ENCODE peak calls at places on chromosomes 5 and 9, in eight cellular contexts. One of them, this sample, is unnamed.

GRCh38 chr5:108461628-108462367 is 79.9 kb upstream of the FBXL17 start:
- DNase-seq in astrocyte of the spinal cord: peak
- DNase-seq in upper lobe of left lung: no peak
- DNase-seq in spleen: no peak
- DNase-seq in fibroblast of pulmonary artery: peak
- DNase-seq in PC-3: peak
- DNase-seq in neural crest cell: no peak
- DNase-seq in nephron progenitor cell: no peak
- DNase-seq in this sample: no peak

GRCh38 chr9:135661801-135662560 is 1.1 kb upstream of the LCN9 start:
- DNase-seq in neural crest cell: no peak
- DNase-seq in spleen: peak
- DNase-seq in PC-3: no peak
- DNase-seq in astrocyte of the spinal cord: no peak
- DNase-seq in upper lobe of left lung: peak
- DNase-seq in nephron progenitor cell: peak
- DNase-seq in fibroblast of pulmonary artery: peak
- DNase-seq in this sample: no peak

GRCh38 chr9:91858670-91859030 is 91.4 kb downstream of the ROR2 start:
- DNase-seq in PC-3: no peak
- DNase-seq in fibroblast of pulmonary artery: no peak
- DNase-seq in astrocyte of the spinal cord: no peak
- DNase-seq in spleen: peak
- DNase-seq in neural crest cell: no peak
- DNase-seq in nephron progenitor cell: no peak
- DNase-seq in upper lobe of left lung: no peak
- DNase-seq in this sample: no peak

GRCh38 chr5:127041571-127041970 is 11.2 kb upstream of the MARCHF3 start:
- DNase-seq in upper lobe of left lung: no peak
- DNase-seq in fibroblast of pulmonary artery: peak
- DNase-seq in nephron progenitor cell: no peak
- DNase-seq in spleen: no peak
- DNase-seq in neural crest cell: no peak
- DNase-seq in PC-3: peak
- DNase-seq in astrocyte of the spinal cord: peak
- DNase-seq in this sample: no peak

GRCh38 chr5:98770158-98770910 is 3.1 kb upstream of the RGMB start:
- DNase-seq in upper lobe of left lung: peak
- DNase-seq in neural crest cell: no peak
- DNase-seq in astrocyte of the spinal cord: peak
- DNase-seq in fibroblast of pulmonary artery: peak
- DNase-seq in spleen: peak
- DNase-seq in PC-3: peak
- DNase-seq in nephron progenitor cell: peak
- DNase-seq in this sample: no peak

GRCh38 chr5:17196024-17196423 is 21.4 kb upstream of the BASP1 start:
- DNase-seq in astrocyte of the spinal cord: no peak
- DNase-seq in neural crest cell: no peak
- DNase-seq in PC-3: no peak
- DNase-seq in nephron progenitor cell: no peak
- DNase-seq in upper lobe of left lung: no peak
- DNase-seq in fibroblast of pulmonary artery: no peak
- DNase-seq in spleen: no peak
- DNase-seq in this sample: no peak

GRCh38 chr9:114737118-114737517 is 55.1 kb upstream of the TEX48 start:
- DNase-seq in fibroblast of pulmonary artery: no peak
- DNase-seq in spleen: no peak
- DNase-seq in upper lobe of left lung: no peak
- DNase-seq in neural crest cell: no peak
- DNase-seq in astrocyte of the spinal cord: no peak
- DNase-seq in PC-3: peak
- DNase-seq in nephron progenitor cell: no peak
- DNase-seq in this sample: no peak

GRCh38 chr9:131394464-131395026 is 659 bp downstream of the PRRC2B start:
- DNase-seq in spleen: peak
- DNase-seq in nephron progenitor cell: peak
- DNase-seq in fibroblast of pulmonary artery: peak
- DNase-seq in upper lobe of left lung: peak
- DNase-seq in PC-3: no peak
- DNase-seq in astrocyte of the spinal cord: no peak
- DNase-seq in neural crest cell: no peak
- DNase-seq in this sample: no peak

GRCh38 chr5:88158056-88158455 is 110.6 kb downstream of the TMEM161B start:
- DNase-seq in fibroblast of pulmonary artery: no peak
- DNase-seq in upper lobe of left lung: no peak
- DNase-seq in spleen: no peak
- DNase-seq in nephron progenitor cell: no peak
- DNase-seq in PC-3: no peak
- DNase-seq in neural crest cell: no peak
- DNase-seq in astrocyte of the spinal cord: no peak
- DNase-seq in this sample: no peak

GRCh38 chr5:178417391-178417811 is 172.8 kb downstream of the COL23A1 start:
- DNase-seq in astrocyte of the spinal cord: no peak
- DNase-seq in nephron progenitor cell: no peak
- DNase-seq in upper lobe of left lung: no peak
- DNase-seq in PC-3: no peak
- DNase-seq in fibroblast of pulmonary artery: no peak
- DNase-seq in neural crest cell: no peak
- DNase-seq in spleen: no peak
- DNase-seq in this sample: no peak

GRCh38 chr9:83622814-83623633 is at the start of gene IDNK:
- DNase-seq in spleen: peak
- DNase-seq in fibroblast of pulmonary artery: peak
- DNase-seq in nephron progenitor cell: peak
- DNase-seq in upper lobe of left lung: peak
- DNase-seq in PC-3: peak
- DNase-seq in neural crest cell: peak
- DNase-seq in astrocyte of the spinal cord: peak
- DNase-seq in this sample: peak

GRCh38 chr9:29100762-29101161 is 1527.5 kb upstream of the C9orf72 start:
- DNase-seq in spleen: no peak
- DNase-seq in upper lobe of left lung: no peak
- DNase-seq in PC-3: no peak
- DNase-seq in astrocyte of the spinal cord: no peak
- DNase-seq in neural crest cell: no peak
- DNase-seq in fibroblast of pulmonary artery: no peak
- DNase-seq in nephron progenitor cell: no peak
- DNase-seq in this sample: no peak
- TF ChIP-seq CTCF in spleen: no peak
- TF ChIP-seq CTCF in upper lobe of left lung: no peak
- TF ChIP-seq CTCF in PC-3: no peak
- TF ChIP-seq CTCF in astrocyte of the spinal cord: no peak
- TF ChIP-seq CTCF in neural crest cell: no peak
- TF ChIP-seq CTCF in fibroblast of pulmonary artery: no peak
- TF ChIP-seq CTCF in nephron progenitor cell: no peak
- TF ChIP-seq CTCF in this sample: no peak

GRCh38 chr9:122159026-122159924 is at the start of the genes MORN5 and NDUFA8:
- DNase-seq in spleen: peak
- DNase-seq in astrocyte of the spinal cord: peak
- DNase-seq in upper lobe of left lung: peak
- DNase-seq in neural crest cell: peak
- DNase-seq in nephron progenitor cell: peak
- DNase-seq in PC-3: peak
- DNase-seq in fibroblast of pulmonary artery: peak
- DNase-seq in this sample: peak
- TF ChIP-seq CTCF in spleen: peak
- TF ChIP-seq CTCF in astrocyte of the spinal cord: no peak
- TF ChIP-seq CTCF in upper lobe of left lung: peak
- TF ChIP-seq CTCF in neural crest cell: no peak
- TF ChIP-seq CTCF in nephron progenitor cell: no peak
- TF ChIP-seq CTCF in PC-3: no peak
- TF ChIP-seq CTCF in fibroblast of pulmonary artery: no peak
- TF ChIP-seq CTCF in this sample: peak

DNA sequence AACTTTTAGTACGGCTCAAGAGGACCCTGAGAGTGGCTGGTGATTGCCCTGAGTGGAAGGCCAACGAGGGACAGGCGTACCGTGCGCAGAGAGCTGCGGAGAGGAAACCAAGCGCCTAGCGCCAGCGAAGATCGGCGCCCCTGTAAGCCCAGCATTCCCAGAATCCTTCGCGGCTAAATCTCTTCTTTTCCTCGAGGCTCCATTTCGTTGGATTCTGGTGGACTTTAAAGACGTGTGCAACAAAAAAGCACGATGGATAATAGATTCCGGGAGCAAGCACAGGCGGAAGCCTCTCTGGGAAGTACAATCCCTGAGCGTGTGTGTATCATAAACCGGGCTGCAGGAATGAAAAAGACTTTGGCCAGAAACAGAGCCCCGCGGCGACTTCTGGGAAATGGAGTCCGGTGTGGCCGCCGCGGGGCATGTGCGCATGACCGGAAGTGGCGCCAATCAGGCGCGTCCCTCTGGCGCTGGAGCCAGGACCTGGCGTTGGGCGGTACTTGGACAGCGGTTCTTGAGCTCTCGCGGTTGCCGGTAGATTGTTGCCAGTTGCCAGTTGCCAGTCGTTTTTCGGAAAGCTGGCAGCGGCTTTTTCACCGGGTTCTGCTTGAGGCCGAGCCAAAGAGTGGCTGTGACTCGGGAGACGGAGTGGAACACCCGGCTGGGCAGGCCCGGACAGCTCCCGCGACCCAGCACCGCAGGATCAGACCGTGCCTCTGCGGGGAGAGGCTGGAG is at the start of gene ZNF79:
- DNase-seq in astrocyte of the spinal cord: peak
- DNase-seq in PC-3: peak
- DNase-seq in upper lobe of left lung: peak
- DNase-seq in neural crest cell: peak
- DNase-seq in nephron progenitor cell: peak
- DNase-seq in spleen: peak
- DNase-seq in fibroblast of pulmonary artery: peak
- DNase-seq in this sample: peak
- TF ChIP-seq CTCF in astrocyte of the spinal cord: no peak
- TF ChIP-seq CTCF in PC-3: no peak
- TF ChIP-seq CTCF in upper lobe of left lung: no peak
- TF ChIP-seq CTCF in neural crest cell: peak
- TF ChIP-seq CTCF in nephron progenitor cell: no peak
- TF ChIP-seq CTCF in spleen: peak
- TF ChIP-seq CTCF in fibroblast of pulmonary artery: no peak
- TF ChIP-seq CTCF in this sample: no peak

GRCh38 chr5:136080483-136081180 is 51.8 kb downstream of the TGFBI start:
- DNase-seq in upper lobe of left lung: peak
- DNase-seq in spleen: peak
- DNase-seq in astrocyte of the spinal cord: peak
- DNase-seq in fibroblast of pulmonary artery: peak
- DNase-seq in nephron progenitor cell: peak
- DNase-seq in PC-3: no peak
- DNase-seq in neural crest cell: no peak
- DNase-seq in this sample: peak
- TF ChIP-seq CTCF in upper lobe of left lung: no peak
- TF ChIP-seq CTCF in spleen: no peak
- TF ChIP-seq CTCF in astrocyte of the spinal cord: no peak
- TF ChIP-seq CTCF in fibroblast of pulmonary artery: no peak
- TF ChIP-seq CTCF in nephron progenitor cell: no peak
- TF ChIP-seq CTCF in PC-3: no peak
- TF ChIP-seq CTCF in neural crest cell: no peak
- TF ChIP-seq CTCF in this sample: no peak

DNA sequence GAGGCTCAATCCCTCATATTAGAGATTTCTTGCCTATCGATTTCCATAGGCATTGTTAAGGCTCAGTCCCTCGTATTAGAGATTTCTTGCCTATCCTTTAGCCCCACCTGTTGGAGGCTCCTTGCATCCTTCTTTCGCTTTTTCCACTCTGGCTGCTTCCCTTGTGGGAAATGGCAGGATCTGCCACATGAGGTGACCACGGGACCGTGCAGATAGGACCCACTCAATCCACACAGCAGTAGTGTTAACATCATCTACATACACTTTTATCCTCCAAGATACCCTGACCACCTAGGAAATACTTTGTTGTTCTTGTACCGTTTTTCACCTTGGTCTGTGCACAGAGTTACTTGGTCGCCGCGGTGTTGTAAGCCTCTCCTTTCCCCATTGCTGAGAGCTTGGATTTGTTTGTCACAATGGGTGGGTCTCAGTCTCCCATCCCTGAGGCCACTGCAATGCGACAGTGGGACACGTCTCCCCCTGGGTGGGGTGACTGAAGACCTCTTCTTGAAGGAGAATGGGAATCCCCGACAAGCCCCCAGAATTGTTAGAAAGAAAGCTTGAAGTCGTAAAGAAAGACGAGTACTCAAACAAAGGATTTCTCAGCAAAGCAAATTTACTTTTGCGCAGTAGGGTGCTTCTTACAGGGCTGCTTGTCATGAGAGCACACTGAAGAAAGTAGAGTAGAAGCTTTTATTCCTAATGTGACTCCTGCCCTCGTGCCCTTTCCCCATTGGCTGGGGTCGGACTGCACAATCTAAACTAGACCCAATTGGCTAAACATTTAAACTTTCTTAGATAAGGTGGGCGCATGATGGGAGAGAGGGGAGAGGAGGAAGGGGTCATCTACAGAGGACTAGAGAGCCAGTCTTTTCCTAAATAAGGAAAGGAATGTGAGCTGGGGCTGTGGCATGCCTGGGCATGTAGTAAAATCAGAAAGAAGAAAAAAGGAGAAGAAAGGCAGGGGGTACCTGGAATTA is 19.8 kb downstream of the IFT74 start:
- DNase-seq in astrocyte of the spinal cord: peak
- DNase-seq in upper lobe of left lung: no peak
- DNase-seq in spleen: no peak
- DNase-seq in neural crest cell: peak
- DNase-seq in PC-3: peak
- DNase-seq in fibroblast of pulmonary artery: peak
- DNase-seq in nephron progenitor cell: peak
- DNase-seq in this sample: no peak
- TF ChIP-seq CTCF in astrocyte of the spinal cord: peak
- TF ChIP-seq CTCF in upper lobe of left lung: peak
- TF ChIP-seq CTCF in spleen: peak
- TF ChIP-seq CTCF in neural crest cell: peak
- TF ChIP-seq CTCF in PC-3: peak
- TF ChIP-seq CTCF in fibroblast of pulmonary artery: peak
- TF ChIP-seq CTCF in nephron progenitor cell: peak
- TF ChIP-seq CTCF in this sample: peak

GRCh38 chr5:169648725-169649124 is 11.7 kb downstream of the DOCK2 start:
- DNase-seq in neural crest cell: no peak
- DNase-seq in astrocyte of the spinal cord: peak
- DNase-seq in spleen: no peak
- DNase-seq in fibroblast of pulmonary artery: peak
- DNase-seq in PC-3: no peak
- DNase-seq in nephron progenitor cell: no peak
- DNase-seq in upper lobe of left lung: no peak
- DNase-seq in this sample: no peak
- TF ChIP-seq CTCF in neural crest cell: no peak
- TF ChIP-seq CTCF in astrocyte of the spinal cord: no peak
- TF ChIP-seq CTCF in spleen: no peak
- TF ChIP-seq CTCF in fibroblast of pulmonary artery: no peak
- TF ChIP-seq CTCF in PC-3: no peak
- TF ChIP-seq CTCF in nephron progenitor cell: no peak
- TF ChIP-seq CTCF in upper lobe of left lung: no peak
- TF ChIP-seq CTCF in this sample: no peak